ENCODE peak calls at places on chromosomes 2 and 18, in five cellular contexts. One of them, this sample, is unnamed.

GRCh38 chr2:11498543-11499034 is 32.6 kb upstream of the E2F6 start:
- DNase-seq in stimulated activated naive B cell treated with anti-CD40 and anti-IgM and Interleukin-4, amounts not matched to agents 10 μg/mL and 1 μg/mL and 100 μg/mL, for 72 hours: no peak
- DNase-seq in WERI-Rb-1: no peak
- DNase-seq in cardiac fibroblast: no peak
- DNase-seq in HT1080: no peak
- DNase-seq in this sample: no peak

GRCh38 chr2:26585100-26585499 is 56.1 kb downstream of the CIB4 start:
- DNase-seq in stimulated activated naive B cell treated with anti-CD40 and anti-IgM and Interleukin-4, amounts not matched to agents 10 μg/mL and 1 μg/mL and 100 μg/mL, for 72 hours: no peak
- DNase-seq in WERI-Rb-1: no peak
- DNase-seq in cardiac fibroblast: no peak
- DNase-seq in HT1080: no peak
- DNase-seq in this sample: no peak

GRCh38 chr2:42118759-42119569 is 50.2 kb upstream of the EML4 start:
- DNase-seq in stimulated activated naive B cell treated with anti-CD40 and anti-IgM and Interleukin-4, amounts not matched to agents 10 μg/mL and 1 μg/mL and 100 μg/mL, for 72 hours: no peak
- DNase-seq in WERI-Rb-1: no peak
- DNase-seq in cardiac fibroblast: peak; percentile 81
- DNase-seq in HT1080: no peak
- DNase-seq in this sample: no peak

GRCh38 chr2:71675296-71675695 is 221.9 kb downstream of the DYSF start:
- DNase-seq in stimulated activated naive B cell treated with anti-CD40 and anti-IgM and Interleukin-4, amounts not matched to agents 10 μg/mL and 1 μg/mL and 100 μg/mL, for 72 hours: no peak
- DNase-seq in WERI-Rb-1: no peak
- DNase-seq in cardiac fibroblast: no peak
- DNase-seq in HT1080: no peak
- DNase-seq in this sample: peak; percentile 14

GRCh38 chr2:172086349-172087190 is 1.3 kb downstream of the DLX1 start:
- DNase-seq in stimulated activated naive B cell treated with anti-CD40 and anti-IgM and Interleukin-4, amounts not matched to agents 10 μg/mL and 1 μg/mL and 100 μg/mL, for 72 hours: no peak
- DNase-seq in WERI-Rb-1: peak; percentile 55
- DNase-seq in cardiac fibroblast: no peak
- DNase-seq in HT1080: no peak
- DNase-seq in this sample: peak; percentile 72

GRCh38 chr2:74093840-74094239 is 53.9 kb downstream of the BOLA3 start:
- DNase-seq in stimulated activated naive B cell treated with anti-CD40 and anti-IgM and Interleukin-4, amounts not matched to agents 10 μg/mL and 1 μg/mL and 100 μg/mL, for 72 hours: no peak
- DNase-seq in WERI-Rb-1: no peak
- DNase-seq in cardiac fibroblast: no peak
- DNase-seq in HT1080: no peak
- DNase-seq in this sample: no peak

GRCh38 chr2:86020984-86021383 is 84.7 kb downstream of the POLR1A start:
- DNase-seq in stimulated activated naive B cell treated with anti-CD40 and anti-IgM and Interleukin-4, amounts not matched to agents 10 μg/mL and 1 μg/mL and 100 μg/mL, for 72 hours: no peak
- DNase-seq in WERI-Rb-1: no peak
- DNase-seq in cardiac fibroblast: peak; percentile 51
- DNase-seq in HT1080: no peak
- DNase-seq in this sample: no peak

GRCh38 chr2:191800874-191801273 is 46.0 kb downstream of the CAVIN2 start:
- DNase-seq in stimulated activated naive B cell treated with anti-CD40 and anti-IgM and Interleukin-4, amounts not matched to agents 10 μg/mL and 1 μg/mL and 100 μg/mL, for 72 hours: no peak
- DNase-seq in WERI-Rb-1: no peak
- DNase-seq in cardiac fibroblast: peak; percentile 19
- DNase-seq in HT1080: peak; percentile 3
- DNase-seq in this sample: no peak

GRCh38 chr18:67081866-67082265 is 434.7 kb downstream of the DSEL start:
- DNase-seq in stimulated activated naive B cell treated with anti-CD40 and anti-IgM and Interleukin-4, amounts not matched to agents 10 μg/mL and 1 μg/mL and 100 μg/mL, for 72 hours: no peak
- DNase-seq in WERI-Rb-1: no peak
- DNase-seq in cardiac fibroblast: no peak
- DNase-seq in HT1080: no peak
- DNase-seq in this sample: no peak

GRCh38 chr2:6872412-6872811 is 5.2 kb upstream of the RSAD2 start:
- DNase-seq in stimulated activated naive B cell treated with anti-CD40 and anti-IgM and Interleukin-4, amounts not matched to agents 10 μg/mL and 1 μg/mL and 100 μg/mL, for 72 hours: no peak
- DNase-seq in WERI-Rb-1: no peak
- DNase-seq in cardiac fibroblast: no peak
- DNase-seq in HT1080: no peak
- DNase-seq in this sample: no peak

GRCh38 chr18:2851771-2852170 is 5.0 kb downstream of the EMILIN2 start:
- DNase-seq in stimulated activated naive B cell treated with anti-CD40 and anti-IgM and Interleukin-4, amounts not matched to agents 10 μg/mL and 1 μg/mL and 100 μg/mL, for 72 hours: no peak
- DNase-seq in WERI-Rb-1: peak; percentile 66
- DNase-seq in cardiac fibroblast: no peak
- DNase-seq in HT1080: no peak
- DNase-seq in this sample: no peak

GRCh38 chr2:220057922-220058321 is 430.5 kb downstream of the SLC4A3 start:
- DNase-seq in stimulated activated naive B cell treated with anti-CD40 and anti-IgM and Interleukin-4, amounts not matched to agents 10 μg/mL and 1 μg/mL and 100 μg/mL, for 72 hours: no peak
- DNase-seq in WERI-Rb-1: no peak
- DNase-seq in cardiac fibroblast: no peak
- DNase-seq in HT1080: no peak
- DNase-seq in this sample: no peak

GRCh38 chr2:236341721-236342120 is 77.5 kb upstream of the ASB18 start:
- DNase-seq in stimulated activated naive B cell treated with anti-CD40 and anti-IgM and Interleukin-4, amounts not matched to agents 10 μg/mL and 1 μg/mL and 100 μg/mL, for 72 hours: no peak
- DNase-seq in WERI-Rb-1: no peak
- DNase-seq in cardiac fibroblast: no peak
- DNase-seq in HT1080: no peak
- DNase-seq in this sample: no peak

GRCh38 chr2:52810460-52810859 is 957.1 kb upstream of the CHAC2 start:
- DNase-seq in stimulated activated naive B cell treated with anti-CD40 and anti-IgM and Interleukin-4, amounts not matched to agents 10 μg/mL and 1 μg/mL and 100 μg/mL, for 72 hours: no peak
- DNase-seq in WERI-Rb-1: no peak
- DNase-seq in cardiac fibroblast: peak; percentile 43
- DNase-seq in HT1080: peak; percentile 55
- DNase-seq in this sample: peak; percentile 28

GRCh38 chr2:191105082-191105481 is 45.7 kb downstream of the STAT4 start:
- DNase-seq in stimulated activated naive B cell treated with anti-CD40 and anti-IgM and Interleukin-4, amounts not matched to agents 10 μg/mL and 1 μg/mL and 100 μg/mL, for 72 hours: no peak
- DNase-seq in WERI-Rb-1: no peak
- DNase-seq in cardiac fibroblast: peak; percentile 59
- DNase-seq in HT1080: peak; percentile 83
- DNase-seq in this sample: no peak

GRCh38 chr2:239818531-239819011 is 206.6 kb downstream of the NDUFA10 start:
- DNase-seq in stimulated activated naive B cell treated with anti-CD40 and anti-IgM and Interleukin-4, amounts not matched to agents 10 μg/mL and 1 μg/mL and 100 μg/mL, for 72 hours: no peak
- DNase-seq in WERI-Rb-1: no peak
- DNase-seq in cardiac fibroblast: no peak
- DNase-seq in HT1080: no peak
- DNase-seq in this sample: no peak

GRCh38 chr2:158967731-158968395 is 577 bp upstream of the TANC1 start:
- DNase-seq in stimulated activated naive B cell treated with anti-CD40 and anti-IgM and Interleukin-4, amounts not matched to agents 10 μg/mL and 1 μg/mL and 100 μg/mL, for 72 hours: peak; percentile 16
- DNase-seq in WERI-Rb-1: peak; percentile 54
- DNase-seq in cardiac fibroblast: peak; percentile 65
- DNase-seq in HT1080: no peak
- DNase-seq in this sample: peak; percentile 27

GRCh38 chr2:78977661-78978145 is 47.8 kb upstream of the REG3G start:
- DNase-seq in stimulated activated naive B cell treated with anti-CD40 and anti-IgM and Interleukin-4, amounts not matched to agents 10 μg/mL and 1 μg/mL and 100 μg/mL, for 72 hours: peak; percentile 44
- DNase-seq in WERI-Rb-1: no peak
- DNase-seq in cardiac fibroblast: no peak
- DNase-seq in HT1080: no peak
- DNase-seq in this sample: no peak

GRCh38 chr2:237278593-237278992 is 135.4 kb downstream of the COL6A3 start:
- DNase-seq in stimulated activated naive B cell treated with anti-CD40 and anti-IgM and Interleukin-4, amounts not matched to agents 10 μg/mL and 1 μg/mL and 100 μg/mL, for 72 hours: no peak
- DNase-seq in WERI-Rb-1: no peak
- DNase-seq in cardiac fibroblast: peak; percentile 83
- DNase-seq in HT1080: no peak
- DNase-seq in this sample: no peak

This sample was measured in NCI-H2081.